ENCODE peak calls at places on chromosomes 5 and 9, in ten cellular contexts. W, D, N, P, I, U, G, X, V and B are unnamed samples. For H3K4me1, the result is how much of the 10 kb centered on the place peaks cover.

GRCh38 chr5:41636605-41637004 is 126.2 kb upstream of the PLCXD3 start:
- DNase-seq in W (no peak), D (no peak), N (no peak), P (peak), I (no peak), U (no peak), G (no peak), X (no peak), V (no peak), B (no peak)

GRCh38 chr9:115015018-115015635 is 84.7 kb upstream of the TNFSF8 start:
- DNase-seq in W (no peak), D (no peak), N (no peak), P (peak), I (peak), U (no peak), G (peak), X (peak), V (peak), B (no peak)

GRCh38 chr5:84382363-84383295 is 2.1 kb downstream of the EDIL3 start:
- DNase-seq in W (peak), D (no peak), N (peak), P (peak), I (no peak), U (peak), G (no peak), X (no peak), V (peak), B (peak)

GRCh38 chr9:124020520-124021384 is 9.2 kb downstream of the LHX2 start:
- DNase-seq in W (no peak), D (no peak), N (no peak), P (no peak), I (no peak), U (no peak), G (no peak), X (no peak), V (no peak), B (no peak)

GRCh38 chr9:95157491-95158151 is 159.9 kb downstream of the FANCC start:
- DNase-seq in W (peak), D (no peak), N (no peak), P (peak), I (no peak), U (no peak), G (no peak), X (no peak), V (peak), B (no peak)

GRCh38 chr9:114387678-114388431 is at the start of gene AKNA:
- DNase-seq in W (peak), D (peak), N (peak), P (peak), I (no peak), U (peak), G (peak), X (no peak), V (peak), B (peak)

GRCh38 chr5:76404694-76405306 is 1.7 kb downstream of the IQGAP2 start:
- DNase-seq in W (no peak), D (no peak), N (no peak), P (no peak), I (no peak), U (no peak), G (no peak), X (peak), V (no peak), B (no peak)

GRCh38 chr5:138611295-138612220 is 36.4 kb upstream of the HSPA9 start:
- DNase-seq in W (peak), D (no peak), N (no peak), P (no peak), I (no peak), U (no peak), G (no peak), X (peak), V (no peak), B (no peak)

GRCh38 chr5:175867587-175868347 is 3.6 kb upstream of the CPLX2 start:
- DNase-seq in W (no peak), D (no peak), N (no peak), P (no peak), I (no peak), U (no peak), G (no peak), X (peak), V (peak), B (no peak)

GRCh38 chr9:131252120-131252519 is 24.2 kb downstream of the FAM78A start:
- DNase-seq in W (no peak), D (no peak), N (peak), P (no peak), I (no peak), U (peak), G (no peak), X (no peak), V (no peak), B (peak)

GRCh38 chr5:5616247-5616895 is 193.9 kb downstream of the ICE1 start:
- DNase-seq in W (no peak), D (no peak), N (no peak), P (no peak), I (no peak), U (no peak), G (no peak), X (no peak), V (no peak), B (no peak)

GRCh38 chr5:141855265-141856029 is 22.8 kb downstream of the PCDH1 start:
- DNase-seq in W (no peak), D (no peak), N (no peak), P (no peak), I (no peak), U (no peak), G (peak), X (no peak), V (no peak), B (no peak)

GRCh38 chr9:93183663-93184438 is at the start of gene WNK2:
- DNase-seq in W (no peak), D (peak), N (no peak), P (no peak), I (no peak), U (no peak), G (peak), X (peak), V (peak), B (no peak)

GRCh38 chr5:32055891-32056866 is 117.9 kb downstream of the GOLPH3 start:
- DNase-seq in W (no peak), D (no peak), N (no peak), P (no peak), I (no peak), U (no peak), G (no peak), X (no peak), V (no peak), B (no peak)

GRCh38 chr5:84758008-84758407 is 373.3 kb upstream of the EDIL3 start:
- DNase-seq in W (no peak), D (no peak), N (no peak), P (no peak), I (no peak), U (no peak), G (no peak), X (no peak), V (no peak), B (no peak)

GRCh38 chr5:90408571-90409317 is 812 bp downstream of the CETN3 start:
- DNase-seq in W (no peak), D (no peak), N (no peak), P (no peak), I (no peak), U (no peak), G (no peak), X (peak), V (peak), B (no peak)

GRCh38 chr5:32027093-32027716 is 146.9 kb downstream of the GOLPH3 start:
- DNase-seq in W (no peak), D (no peak), N (no peak), P (no peak), I (no peak), U (no peak), G (no peak), X (no peak), V (no peak), B (no peak)

DNA sequence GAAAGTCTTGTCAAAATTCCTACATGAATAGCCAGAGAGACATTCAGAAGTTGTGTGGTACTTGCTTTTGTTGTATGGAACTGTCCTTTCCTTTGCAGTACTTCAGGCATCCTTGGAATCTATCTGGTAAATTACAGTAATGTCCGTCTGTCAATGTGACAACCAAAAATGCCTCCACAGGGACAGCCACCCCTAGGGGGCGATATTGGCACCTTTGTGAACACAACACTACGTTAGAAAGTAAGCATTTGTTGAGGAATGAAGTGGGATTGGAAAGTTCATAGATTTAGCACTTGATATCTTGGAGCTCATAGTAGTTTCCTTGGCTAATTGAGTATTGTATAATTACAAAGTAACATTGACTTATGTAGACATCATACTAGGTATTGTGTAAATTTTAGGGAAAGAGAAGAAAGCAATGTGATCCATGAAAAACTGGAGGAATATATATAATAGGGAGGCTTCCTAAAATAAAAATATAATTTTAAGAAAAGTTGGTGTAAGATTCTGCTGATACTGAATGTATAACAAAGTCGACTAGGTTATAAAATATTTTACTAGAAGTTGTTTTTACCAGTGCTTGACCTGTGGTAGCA is 32.7 kb downstream of the TMEFF1 start:
- DNase-seq in W (peak), D (peak), N (peak), P (peak), I (peak), U (no peak), G (peak), X (peak), V (peak), B (peak)
- TF ChIP-seq CTCF in W (no peak), D (peak), N (peak), P (peak), I (peak), U (peak), G (no peak), X (peak), V (peak), B (peak)

DNA sequence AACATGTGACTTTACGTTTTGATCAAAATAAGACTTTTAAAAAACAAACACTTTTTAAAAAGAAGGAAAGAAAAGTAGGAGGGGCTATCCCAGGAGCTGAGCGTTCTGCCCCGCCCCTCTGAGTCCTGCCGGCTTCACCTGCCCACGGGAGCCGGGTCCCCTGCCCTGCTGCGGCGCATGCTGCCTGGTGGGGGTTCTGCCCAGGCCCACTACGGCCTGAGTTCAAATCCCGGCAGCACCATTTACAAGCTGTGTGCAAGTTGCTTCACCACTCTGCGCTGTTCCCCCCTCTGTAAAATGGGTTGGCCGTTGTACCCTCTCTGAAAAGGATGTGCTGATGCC is 31.1 kb downstream of the GSN start:
- DNase-seq in W (no peak), D (no peak), N (peak), P (no peak), I (no peak), U (no peak), G (no peak), X (no peak), V (peak), B (no peak)
- H3K4me1 ChIP-seq in W (under half), D (under half), N (half or more), P (under half), I (under half), U (under half), G (half or more), X (under half), V (under half), B (under half)

DNA sequence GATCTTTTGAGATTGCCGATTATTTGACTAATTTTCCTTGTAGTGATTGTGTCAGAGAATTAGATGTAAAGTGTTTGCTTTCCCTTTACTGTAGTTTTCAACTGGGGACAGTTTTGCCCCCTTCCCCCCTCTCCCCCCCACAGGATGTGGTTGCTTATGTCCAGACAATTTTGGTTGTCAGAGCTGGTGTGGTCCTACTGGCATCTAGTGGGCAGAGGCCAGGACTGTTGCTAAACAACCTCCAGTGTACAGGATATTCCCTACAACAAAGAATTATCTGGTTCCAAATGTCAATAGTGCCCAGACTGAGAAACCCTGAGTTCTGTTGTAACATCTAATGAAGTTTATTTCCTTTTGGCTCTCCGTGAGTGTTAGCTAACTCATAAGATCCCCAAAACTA is 20.0 kb downstream of the TMEFF1 start:
- DNase-seq in W (no peak), D (no peak), N (no peak), P (peak), I (no peak), U (no peak), G (no peak), X (no peak), V (no peak), B (no peak)
- TF ChIP-seq CTCF in W (no peak), D (no peak), N (no peak), P (peak), I (peak), U (no peak), G (no peak), X (no peak), V (no peak), B (no peak)

DNA sequence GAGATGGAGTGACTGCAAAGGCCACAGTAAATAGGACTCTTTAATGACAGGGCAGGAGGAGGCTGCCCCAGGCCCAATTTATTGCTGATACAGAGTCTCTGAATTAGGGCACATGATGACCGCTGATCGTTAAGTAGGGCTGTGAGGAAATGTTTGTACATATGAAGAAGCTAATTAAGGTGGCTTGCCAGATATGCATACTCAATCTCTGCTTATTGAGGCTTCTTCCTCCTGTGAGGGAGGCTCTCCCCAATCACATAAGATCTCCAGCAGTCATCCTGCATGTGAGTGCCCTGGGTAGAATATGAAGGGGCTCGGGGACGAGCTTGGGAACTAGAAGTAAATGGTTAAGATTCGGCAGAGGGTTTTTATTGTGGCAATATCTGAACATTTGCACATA is 8.2 kb upstream of the CD180 start:
- DNase-seq in W (no peak), D (no peak), N (no peak), P (no peak), I (no peak), U (no peak), G (no peak), X (no peak), V (no peak), B (no peak)
- H3K4me1 ChIP-seq in W (under half), D (half or more), N (half or more), P (under half), I (under half), U (under half), G (under half), X (under half), V (under half), B (half or more)

DNA sequence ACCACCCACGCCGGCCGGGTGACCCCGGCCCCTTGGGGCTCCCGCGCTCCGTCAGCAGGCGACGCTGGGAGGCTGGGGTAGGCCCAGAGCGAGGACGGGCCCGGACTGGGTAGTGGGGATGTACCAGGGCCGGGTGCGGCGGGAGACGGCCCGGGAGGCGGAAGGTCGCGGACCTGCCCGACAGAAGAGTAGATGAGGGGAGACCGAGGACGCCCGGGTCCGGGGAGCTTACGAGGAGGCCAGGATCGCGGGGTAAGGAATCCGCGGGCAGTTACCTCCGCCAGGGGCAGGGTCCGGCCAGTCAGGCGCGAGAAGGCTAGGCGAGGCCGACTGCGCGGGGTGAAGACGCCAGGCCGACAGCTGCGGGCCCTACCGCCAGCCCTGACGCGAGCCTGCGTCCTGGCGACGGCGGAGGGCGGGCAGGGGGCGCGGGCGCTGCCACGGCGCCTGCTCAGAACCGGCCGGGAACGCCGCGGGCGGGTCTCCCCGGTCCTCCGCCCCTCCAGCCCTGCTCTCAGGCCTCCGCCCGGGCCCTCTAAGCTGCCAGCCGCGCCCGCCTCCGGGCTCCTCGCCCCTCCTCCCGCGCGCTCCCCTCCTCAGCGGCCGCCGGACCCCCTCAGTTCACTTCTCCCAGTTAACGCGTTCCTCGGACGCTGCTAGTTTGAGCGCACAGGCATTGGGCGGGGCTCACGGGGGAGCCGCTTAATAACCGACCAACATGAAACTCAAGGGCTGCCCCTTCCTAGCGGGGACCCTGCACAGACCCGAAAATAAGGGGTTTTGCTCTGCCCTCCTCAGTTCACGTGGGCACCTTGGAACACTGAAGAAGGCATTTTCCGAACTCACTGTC is at the start of gene CPLANE1:
- DNase-seq in W (peak), D (peak), N (peak), P (peak), I (peak), U (peak), G (peak), X (no peak), V (peak), B (peak)
- TF ChIP-seq CTCF in W (no peak), D (no peak), N (no peak), P (no peak), I (peak), U (no peak), G (no peak), X (no peak), V (no peak), B (no peak)

DNA sequence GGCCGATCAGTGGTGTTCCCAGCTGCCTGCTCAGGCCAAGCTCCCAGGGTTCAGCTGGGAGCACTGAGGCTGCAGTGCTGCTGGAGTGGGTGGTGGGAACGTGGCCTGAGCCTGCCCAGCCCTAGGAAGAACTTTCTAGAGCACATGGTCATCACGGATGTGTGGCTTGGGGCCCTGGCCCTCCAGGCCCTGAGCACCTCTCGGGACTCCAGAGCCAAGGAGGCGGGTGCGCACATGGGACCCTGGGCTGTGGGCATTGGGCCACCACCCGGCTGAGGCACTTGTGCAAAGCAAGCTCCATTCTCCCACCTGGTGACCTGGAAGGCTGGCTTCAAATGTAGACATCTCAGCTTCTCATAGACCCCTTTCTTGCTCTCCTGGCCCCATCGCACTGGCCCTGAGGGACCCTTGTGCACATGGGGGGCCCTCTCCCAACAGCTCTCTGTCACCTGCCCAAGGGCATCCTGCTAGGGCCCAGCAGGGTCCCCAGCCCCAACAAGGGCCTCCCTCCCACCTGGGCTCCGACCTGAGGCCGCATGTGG is 17.4 kb upstream of the NRARP start:
- DNase-seq in W (no peak), D (no peak), N (no peak), P (no peak), I (no peak), U (no peak), G (peak), X (no peak), V (no peak), B (no peak)
- H3K4me1 ChIP-seq in W (under half), D (under half), N (under half), P (under half), I (under half), U (under half), G (under half), X (under half), V (under half), B (under half)